ENCODE peak calls at places on chromosomes 11 and 22, in seven cellular contexts. V, U, T, A, S, X and C are unnamed samples.

GRCh38 chr11:64219354-64219684 is 6.7 kb downstream of the TRPT1 start:
- DNase-seq in V (no peak), U (no peak), T (no peak), A (no peak), S (no peak), X (no peak), C (no peak)

GRCh38 chr22:50627452-50627913 is 469 bp downstream of the ARSA start:
- DNase-seq in V (peak; percentile 54), U (no peak), T (no peak), A (no peak), S (no peak), X (no peak), C (no peak)

GRCh38 chr11:119626197-119626909 is 102.6 kb downstream of the NECTIN1 start:
- DNase-seq in V (no peak), U (no peak), T (no peak), A (no peak), S (no peak), X (no peak), C (no peak)

GRCh38 chr22:35622132-35622913 is 5.2 kb upstream of the MB start:
- DNase-seq in V (no peak), U (peak; percentile 47), T (no peak), A (no peak), S (no peak), X (no peak), C (no peak)

GRCh38 chr11:116696381-116696941 is 76.3 kb downstream of the BUD13 start:
- DNase-seq in V (peak; percentile 21), U (peak; percentile 81), T (no peak), A (peak; percentile 12), S (peak; percentile 31), X (no peak), C (no peak)

GRCh38 chr11:2100361-2101170 is 38.6 kb downstream of the IGF2 start:
- DNase-seq in V (no peak), U (peak; percentile 81), T (no peak), A (peak; percentile 41), S (no peak), X (no peak), C (no peak)

GRCh38 chr22:47564158-47564450 is 801.7 kb downstream of the TBC1D22A start:
- DNase-seq in V (no peak), U (no peak), T (no peak), A (no peak), S (no peak), X (no peak), C (no peak)

GRCh38 chr11:111665779-111666178 is 63.5 kb downstream of the SIK2 start:
- DNase-seq in V (peak; percentile 9), U (peak; percentile 6), T (peak; percentile 32), A (peak; percentile 62), S (peak; percentile 65), X (no peak), C (no peak)

GRCh38 chr11:29119691-29120328 is 897.0 kb downstream of the KCNA4 start:
- DNase-seq in V (no peak), U (peak; percentile 90), T (no peak), A (peak; percentile 73), S (peak; percentile 48), X (peak; percentile 80), C (no peak)

GRCh38 chr22:47325249-47325648 is 562.8 kb downstream of the TBC1D22A start:
- DNase-seq in V (no peak), U (no peak), T (no peak), A (no peak), S (no peak), X (no peak), C (no peak)

GRCh38 chr22:19478466-19479357 is at the start of gene UFD1:
- DNase-seq in V (peak; percentile 89), U (peak; percentile 84), T (peak; percentile 81), A (peak; percentile 93), S (peak; percentile 72), X (peak; percentile 53), C (peak; percentile 51)

GRCh38 chr22:50249382-50250248 is 1.4 kb downstream of the HDAC10 start:
- DNase-seq in V (no peak), U (no peak), T (no peak), A (no peak), S (no peak), X (no peak), C (no peak)

GRCh38 chr11:39236916-39237315 is 2222.5 kb downstream of the LRRC4C start:
- DNase-seq in V (no peak), U (no peak), T (peak; percentile 4), A (no peak), S (peak; percentile 4), X (no peak), C (no peak)

GRCh38 chr11:88552377-88553029 is 215.0 kb upstream of the CTSC start:
- DNase-seq in V (peak; percentile 79), U (peak; percentile 55), T (peak; percentile 12), A (peak; percentile 57), S (no peak), X (no peak), C (peak; percentile 26)

GRCh38 chr22:42770941-42771647 is 50.4 kb upstream of the A4GALT start:
- DNase-seq in V (no peak), U (no peak), T (no peak), A (no peak), S (no peak), X (no peak), C (no peak)

GRCh38 chr11:12092714-12093113 is 17.7 kb upstream of the MICAL2 start:
- DNase-seq in V (no peak), U (no peak), T (no peak), A (no peak), S (no peak), X (no peak), C (no peak)

GRCh38 chr11:46003647-46004046 is 81.2 kb downstream of the LARGE2 start:
- DNase-seq in V (no peak), U (no peak), T (no peak), A (peak; percentile 74), S (no peak), X (no peak), C (no peak)

GRCh38 chr11:43497144-43497543 is 138.4 kb downstream of the TTC17 start:
- DNase-seq in V (no peak), U (no peak), T (no peak), A (no peak), S (no peak), X (no peak), C (no peak)

GRCh38 chr11:27385245-27385644 is 22.2 kb upstream of the CCDC34 start:
- DNase-seq in V (no peak), U (peak; percentile 74), T (no peak), A (peak; percentile 86), S (peak; percentile 51), X (peak; percentile 54), C (no peak)

GRCh38 chr11:60924110-60924905 is at the start of gene TMEM132A:
- DNase-seq in V (peak; percentile 37), U (peak; percentile 85), T (peak; percentile 63), A (peak; percentile 66), S (peak; percentile 88), X (peak; percentile 28), C (no peak)

GRCh38 chr11:128530119-128531091 is 57.0 kb downstream of the ETS1 start:
- DNase-seq in V (peak; percentile 36), U (peak; percentile 87), T (no peak), A (peak; percentile 97), S (no peak), X (peak; percentile 48), C (no peak)

GRCh38 chr11:130847517-130847916 is 68.8 kb downstream of the SNX19 start:
- DNase-seq in V (no peak), U (peak; percentile 92), T (no peak), A (peak; percentile 55), S (peak; percentile 49), X (peak; percentile 79), C (no peak)

GRCh38 chr11:95104121-95104830 is 14.6 kb downstream of the ENDOD1 start:
- DNase-seq in V (no peak), U (no peak), T (no peak), A (no peak), S (no peak), X (no peak), C (no peak)

GRCh38 chr11:95697614-95698408 is 91.8 kb downstream of the FAM76B start:
- DNase-seq in V (no peak), U (no peak), T (no peak), A (peak; percentile 39), S (no peak), X (no peak), C (no peak)

GRCh38 chr11:83195176-83195531 is 1.6 kb downstream of the ANKRD42 start:
- DNase-seq in V (no peak), U (no peak), T (no peak), A (no peak), S (peak; percentile 22), X (no peak), C (no peak)

GRCh38 chr11:13784441-13784840 is 116.0 kb downstream of the FAR1 start:
- DNase-seq in V (no peak), U (no peak), T (no peak), A (no peak), S (no peak), X (no peak), C (no peak)

GRCh38 chr11:75280770-75281468 is 40.3 kb downstream of the TPBGL start:
- DNase-seq in V (no peak), U (no peak), T (no peak), A (no peak), S (no peak), X (no peak), C (no peak)

GRCh38 chr11:110921742-110922200 is 209.5 kb upstream of the ARHGAP20 start:
- DNase-seq in V (no peak), U (no peak), T (no peak), A (peak; percentile 86), S (no peak), X (no peak), C (no peak)

GRCh38 chr11:70112017-70112434 is 33.9 kb downstream of the ANO1 start:
- DNase-seq in V (no peak), U (peak; percentile 20), T (no peak), A (no peak), S (peak; percentile 30), X (no peak), C (no peak)

GRCh38 chr11:13294178-13294577 is 16.6 kb downstream of the BMAL1 start:
- DNase-seq in V (no peak), U (no peak), T (no peak), A (no peak), S (no peak), X (no peak), C (no peak)

GRCh38 chr11:58577441-58578135 is 1.3 kb upstream of the ZFP91 start:
- DNase-seq in V (peak; percentile 85), U (peak; percentile 92), T (no peak), A (peak; percentile 74), S (peak; percentile 9), X (peak; percentile 79), C (peak; percentile 88)

GRCh38 chr11:63180536-63180935 is 36.5 kb upstream of the SLC22A24 start:
- DNase-seq in V (no peak), U (no peak), T (no peak), A (no peak), S (no peak), X (no peak), C (no peak)

GRCh38 chr11:57323503-57324153 is 1.1 kb downstream of the TNKS1BP1 start:
- DNase-seq in V (no peak), U (no peak), T (no peak), A (peak; percentile 51), S (no peak), X (no peak), C (no peak)

GRCh38 chr11:70104419-70104818 is 26.3 kb downstream of the ANO1 start:
- DNase-seq in V (no peak), U (peak; percentile 25), T (no peak), A (no peak), S (no peak), X (no peak), C (no peak)

GRCh38 chr22:44973829-44974228 is 36.0 kb downstream of the PHF21B start:
- DNase-seq in V (no peak), U (no peak), T (no peak), A (no peak), S (no peak), X (no peak), C (no peak)

GRCh38 chr11:117179048-117179999 is 781 bp downstream of the SIDT2 start:
- DNase-seq in V (peak; percentile 66), U (peak; percentile 41), T (no peak), A (peak; percentile 62), S (peak; percentile 31), X (no peak), C (no peak)

GRCh38 chr11:46520971-46521745 is 72.7 kb downstream of the AMBRA1 start:
- DNase-seq in V (no peak), U (peak; percentile 45), T (no peak), A (peak; percentile 60), S (peak; percentile 53), X (no peak), C (no peak)

GRCh38 chr11:56700242-56700918 is 1.5 kb downstream of the OR9G1 start:
- DNase-seq in V (no peak), U (peak; percentile 1), T (no peak), A (no peak), S (no peak), X (no peak), C (peak; percentile 31)